ENCODE peak calls at places on chromosomes 1 and 21, in eight cellular contexts. Z is stimulated activated CD8-positive, alpha-beta memory T cell treated with anti-CD3 and anti-CD28 coated beads, Interleukin-15, amount 100 ng/mL, for 1 hour; T is endothelial cell; V is amygdala; R is CD8-positive, alpha-beta T cell; U is stimulated activated naive CD4-positive, alpha-beta T cell; M is T-helper 1 cell; X is ACHN. F is an unnamed sample.

GRCh38 chr21:43778469-43779335 is 2.6 kb upstream of the CSTB start:
- DNase-seq in Z (no peak), T (no peak), V (no peak), R (no peak), U (no peak), M (no peak), X (peak; percentile 29), F (no peak)

GRCh38 chr21:40567511-40567910 is 279.4 kb downstream of the DSCAM start:
- DNase-seq in Z (no peak), T (no peak), V (no peak), R (no peak), U (no peak), M (no peak), X (no peak), F (no peak)

GRCh38 chr1:245577396-245578157 is 422.8 kb downstream of the KIF26B start:
- DNase-seq in Z (no peak), T (no peak), V (no peak), R (no peak), U (no peak), M (no peak), X (no peak), F (no peak)

GRCh38 chr1:28156821-28157220 is 19.7 kb downstream of the PTAFR start:
- DNase-seq in Z (no peak), T (no peak), V (no peak), R (no peak), U (no peak), M (no peak), X (no peak), F (no peak)

GRCh38 chr1:62528015-62528414 is 69.3 kb upstream of the ANGPTL3 start:
- DNase-seq in Z (no peak), T (no peak), V (no peak), R (no peak), U (no peak), M (no peak), X (no peak), F (no peak)

GRCh38 chr1:231690072-231690471 is 63.5 kb downstream of the DISC1 start:
- DNase-seq in Z (no peak), T (no peak), V (no peak), R (no peak), U (no peak), M (no peak), X (no peak), F (no peak)

GRCh38 chr1:20318971-20319370 is 28.3 kb downstream of the VWA5B1 start:
- DNase-seq in Z (no peak), T (no peak), V (no peak), R (no peak), U (no peak), M (no peak), X (no peak), F (no peak)

GRCh38 chr1:42266253-42267135 is 68.5 kb downstream of the FOXJ3 start:
- DNase-seq in Z (no peak), T (no peak), V (no peak), R (no peak), U (no peak), M (no peak), X (no peak), F (no peak)

GRCh38 chr1:54168206-54168965 is 15.6 kb upstream of the CDCP2 start:
- DNase-seq in Z (no peak), T (no peak), V (no peak), R (no peak), U (no peak), M (no peak), X (no peak), F (no peak)

GRCh38 chr1:74468982-74469603 is 43.3 kb downstream of the LRRC53 start:
- DNase-seq in Z (no peak), T (no peak), V (no peak), R (no peak), U (no peak), M (no peak), X (peak; percentile 46), F (no peak)

GRCh38 chr1:31627301-31627929 is 9.9 kb downstream of the HCRTR1 start:
- DNase-seq in Z (no peak), T (no peak), V (peak; percentile 41), R (no peak), U (no peak), M (no peak), X (no peak), F (no peak)

GRCh38 chr1:100883963-100884362 is 10.7 kb downstream of the EXTL2 start:
- DNase-seq in Z (no peak), T (no peak), V (no peak), R (no peak), U (no peak), M (no peak), X (peak; percentile 47), F (no peak)

GRCh38 chr1:160753629-160754028 is 14.6 kb downstream of the SLAMF7 start:
- DNase-seq in Z (no peak), T (no peak), V (no peak), R (no peak), U (no peak), M (no peak), X (no peak), F (no peak)

GRCh38 chr21:20020032-20020431 is 978.2 kb upstream of the NCAM2 start:
- DNase-seq in Z (no peak), T (no peak), V (no peak), R (no peak), U (no peak), M (no peak), X (no peak), F (no peak)

GRCh38 chr1:89607156-89607555 is 25.8 kb upstream of the LRRC8C start:
- DNase-seq in Z (no peak), T (no peak), V (no peak), R (no peak), U (peak; percentile 84), M (no peak), X (no peak), F (peak; percentile 27)

GRCh38 chr1:14267991-14268390 is 330.5 kb upstream of the KAZN start:
- DNase-seq in Z (no peak), T (no peak), V (no peak), R (no peak), U (no peak), M (no peak), X (peak; percentile 40), F (no peak)

GRCh38 chr1:169630006-169630405 is at the start of gene SELP:
- DNase-seq in Z (no peak), T (no peak), V (no peak), R (no peak), U (no peak), M (no peak), X (no peak), F (no peak)

GRCh38 chr21:33383056-33383888 is 19.9 kb upstream of the IFNGR2 start:
- DNase-seq in Z (peak; percentile 28), T (no peak), V (no peak), R (peak; percentile 62), U (peak; percentile 33), M (peak; percentile 51), X (peak; percentile 72), F (peak; percentile 64)

GRCh38 chr1:21594935-21595897 is 73.9 kb downstream of the RAP1GAP start:
- DNase-seq in Z (no peak), T (peak; percentile 63), V (peak; percentile 17), R (peak; percentile 12), U (no peak), M (no peak), X (peak; percentile 49), F (no peak)

GRCh38 chr1:75615664-75616435 is 4.9 kb upstream of the SLC44A5 start:
- DNase-seq in Z (no peak), T (peak; percentile 36), V (peak; percentile 25), R (no peak), U (no peak), M (no peak), X (peak; percentile 32), F (no peak)

GRCh38 chr1:85368073-85368778 is 91.8 kb upstream of the BCL10 start:
- DNase-seq in Z (no peak), T (no peak), V (no peak), R (no peak), U (no peak), M (no peak), X (no peak), F (no peak)

F was measured in activated T-helper 9 cell treated with anti-CD3 and anti-CD28 coated beads, Interleukin-2, amount 50 U/mL, for 16 hours.